ENCODE peak calls at places on chromosomes 11 and 22, in six cellular contexts. F is CD8-positive, alpha-beta memory T cell; U is effector memory CD4-positive, alpha-beta T cell; V is mucosa of descending colon; H is SK-N-SH; G is GM23248. K is an unnamed sample.

GRCh38 chr22:44702479-44703219 is 645 bp downstream of the PRR5 start:
- DNase-seq in H (peak; percentile 59), U (no peak), V (no peak), G (peak; percentile 57), F (peak; percentile 62), K (no peak)

GRCh38 chr11:111148953-111149352 is 96.6 kb upstream of the POU2AF2 start:
- DNase-seq in H (peak; percentile 19), F (no peak), V (no peak), G (peak; percentile 33), U (no peak), K (no peak)

GRCh38 chr22:47332246-47332980 is 570.0 kb downstream of the TBC1D22A start:
- DNase-seq in V (no peak), H (no peak), U (no peak), G (no peak), F (no peak), K (no peak)

GRCh38 chr22:35917651-35918050 is 111.0 kb downstream of the RBFOX2 start:
- DNase-seq in V (no peak), F (no peak), G (no peak), H (no peak), U (no peak), K (no peak)

GRCh38 chr11:70580036-70580805 is 181.9 kb downstream of the CTTN start:
- DNase-seq in F (peak; percentile 37), V (no peak), H (peak; percentile 7), U (no peak), G (peak; percentile 8), K (no peak)

GRCh38 chr11:94493146-94493442 is 550 bp downstream of the MRE11 start:
- DNase-seq in V (no peak), G (no peak), U (no peak), F (no peak), H (no peak), K (no peak)

GRCh38 chr11:78325274-78325781 is 92.3 kb downstream of the GAB2 start:
- DNase-seq in V (no peak), F (no peak), U (no peak), H (no peak), G (no peak), K (no peak)

GRCh38 chr11:126391286-126391954 is 35.9 kb downstream of the ST3GAL4 start:
- DNase-seq in V (no peak), F (no peak), U (no peak), H (no peak), G (no peak), K (no peak)

GRCh38 chr11:111361874-111362273 is 17.2 kb downstream of the POU2AF1 start:
- DNase-seq in V (peak; percentile 59), G (peak; percentile 20), F (no peak), H (no peak), U (no peak), K (peak; percentile 26)

GRCh38 chr11:5624489-5625278 is at the start of gene TRIM34:
- DNase-seq in F (peak; percentile 67), U (peak; percentile 50), V (no peak), G (peak; percentile 85), H (no peak), K (peak; percentile 77)

GRCh38 chr11:69443138-69443967 is 38.1 kb upstream of the LINC01488 start:
- DNase-seq in V (peak; percentile 92), H (peak; percentile 98), U (peak; percentile 19), F (peak; percentile 64), G (peak; percentile 97), K (peak; percentile 91)

GRCh38 chr11:116471608-116472007 is 301.2 kb downstream of the BUD13 start:
- DNase-seq in U (no peak), V (no peak), H (no peak), F (no peak), G (peak; percentile 21), K (no peak)

GRCh38 chr11:119744577-119744976 is 15.6 kb upstream of the NECTIN1 start:
- DNase-seq in F (no peak), U (no peak), H (no peak), G (no peak), V (no peak), K (no peak)

GRCh38 chr11:10564692-10565318 is 3.7 kb downstream of the LYVE1 start:
- DNase-seq in V (no peak), G (peak; percentile 44), H (no peak), F (no peak), U (no peak), K (no peak)

GRCh38 chr22:42188808-42189447 is 58.3 kb upstream of the CYP2D6 start:
- DNase-seq in G (peak; percentile 60), V (no peak), F (no peak), H (no peak), U (no peak), K (no peak)

GRCh38 chr22:30857791-30858190 is 110.8 kb downstream of the MORC2 start:
- DNase-seq in H (no peak), G (no peak), V (no peak), F (no peak), U (no peak), K (peak; percentile 11)

GRCh38 chr11:69542314-69543168 is 61.1 kb downstream of the LINC01488 start:
- DNase-seq in F (no peak), G (peak; percentile 27), U (no peak), H (no peak), V (no peak), K (no peak)

GRCh38 chr11:10310301-10310841 is 5.5 kb downstream of the ADM start:
- DNase-seq in F (no peak), H (no peak), U (no peak), V (no peak), G (peak; percentile 43), K (no peak)

GRCh38 chr11:119320593-119321524 is 3.9 kb upstream of the MCAM start:
- DNase-seq in G (peak; percentile 70), V (peak; percentile 70), F (no peak), U (peak; percentile 20), H (no peak), K (peak; percentile 39)

GRCh38 chr11:119779195-119780071 is 50.4 kb upstream of the NECTIN1 start:
- DNase-seq in G (no peak), F (peak; percentile 35), V (no peak), H (peak; percentile 86), U (no peak), K (no peak)

GRCh38 chr22:47564158-47564450 is 801.7 kb downstream of the TBC1D22A start:
- DNase-seq in F (no peak), H (no peak), V (no peak), G (no peak), U (no peak), K (no peak)

GRCh38 chr22:17637490-17638181 is 921 bp upstream of the BCL2L13 start:
- DNase-seq in V (no peak), U (no peak), H (no peak), F (no peak), G (no peak), K (no peak)

GRCh38 chr11:117640041-117640440 is 157.0 kb downstream of the DSCAML1 start:
- DNase-seq in V (no peak), U (no peak), G (no peak), H (no peak), F (no peak), K (no peak)

GRCh38 chr11:128421577-128421976 is 165.8 kb downstream of the ETS1 start:
- DNase-seq in F (no peak), U (no peak), H (peak; percentile 28), G (peak; percentile 93), V (no peak), K (no peak)

GRCh38 chr11:20050551-20051333 is 109.5 kb downstream of the DBX1 start:
- DNase-seq in U (no peak), V (no peak), G (no peak), H (no peak), F (no peak), K (peak; percentile 38)

GRCh38 chr11:2086239-2087040 is 52.7 kb downstream of the IGF2 start:
- DNase-seq in H (no peak), U (no peak), G (no peak), V (peak; percentile 43), F (peak; percentile 13), K (peak; percentile 17)

GRCh38 chr11:65498977-65499712 is at the start of gene MALAT1:
- DNase-seq in H (peak; percentile 70), G (peak; percentile 97), U (peak; percentile 84), V (peak; percentile 95), F (peak; percentile 98), K (peak; percentile 95)

GRCh38 chr22:37009490-37009889 is 9.8 kb downstream of the TST start:
- DNase-seq in H (no peak), G (no peak), V (no peak), F (no peak), U (no peak), K (no peak)

GRCh38 chr22:39297490-39298193 is 21.8 kb downstream of the RPL3 start:
- DNase-seq in F (no peak), V (no peak), U (no peak), G (no peak), H (no peak), K (no peak)

GRCh38 chr11:86108146-86108545 is 39.3 kb upstream of the PICALM start:
- DNase-seq in V (no peak), G (no peak), U (no peak), F (no peak), H (no peak), K (no peak)

GRCh38 chr11:95322546-95322945 is 91.5 kb upstream of the SESN3 start:
- DNase-seq in F (no peak), H (no peak), U (no peak), V (no peak), G (peak; percentile 94), K (no peak)

GRCh38 chr11:123166095-123166559 is 28.9 kb downstream of the CLMP start:
- DNase-seq in H (peak; percentile 64), U (no peak), G (peak; percentile 61), V (no peak), F (no peak), K (peak; percentile 31)
- H3K4me1 ChIP-seq in H (peaks cover 17% of the 10 kb centered on the region), U (no peaks in the 10 kb centered on the region), G (peaks cover 38% of the 10 kb centered on the region), V (no peaks in the 10 kb centered on the region), F (no peaks in the 10 kb centered on the region), K (no peaks in the 10 kb centered on the region)

GRCh38 chr11:132994038-132994502 is 538.2 kb downstream of the OPCML start:
- DNase-seq in G (peak; percentile 18), H (peak; percentile 37), F (no peak), V (no peak), U (no peak), K (no peak)
- H3K4me3 ChIP-seq in G (peak overlapping the region; percentile 28), H (no peak overlapping the region), F (no peak overlapping the region), V (no peak overlapping the region), U (no peak overlapping the region), K (no peak overlapping the region)

GRCh38 chr11:61797263-61797944 is 4.7 kb downstream of the FEN1 start:
- DNase-seq in U (peak; percentile 49), V (no peak), H (peak; percentile 71), G (peak; percentile 85), F (peak; percentile 74), K (peak; percentile 74)
- H3K36me3 ChIP-seq in U (no peaks in the 10 kb centered on the region), V (no peaks in the 10 kb centered on the region), H (peaks cover 27% of the 10 kb centered on the region), G (no peaks in the 10 kb centered on the region), F (peaks cover 6% of the 10 kb centered on the region), K (peaks cover 4% of the 10 kb centered on the region)

DNA sequence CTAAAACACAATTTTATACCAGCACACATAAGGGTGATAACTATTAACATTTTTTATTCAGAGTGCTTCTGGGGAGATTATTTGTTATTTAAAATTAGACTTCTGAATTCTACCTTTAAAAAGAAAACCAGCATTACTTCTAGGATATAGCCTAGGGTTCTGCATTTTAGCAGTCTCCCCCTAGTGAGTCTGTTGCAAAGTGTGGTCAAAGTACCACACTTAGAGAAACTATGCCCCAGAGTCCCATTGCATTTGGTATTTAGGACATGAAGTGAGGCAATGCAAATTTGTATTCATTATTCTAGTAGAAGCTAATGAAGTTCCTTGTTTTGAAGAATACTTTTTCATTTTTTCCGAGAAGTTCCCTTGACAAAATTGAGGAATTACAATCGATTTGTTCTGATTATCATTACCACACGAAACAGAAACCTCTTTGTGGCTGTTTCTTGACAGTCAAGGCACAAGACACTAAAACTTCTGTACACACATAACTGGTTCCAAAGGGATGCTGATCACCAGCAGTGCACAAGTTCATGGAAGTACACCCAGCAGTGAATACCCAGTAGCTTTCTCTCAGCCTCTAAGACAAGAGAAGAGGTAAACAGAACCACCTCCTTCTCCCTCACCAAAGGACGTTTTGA is 27.4 kb upstream of the CCDC34 start:
- DNase-seq in F (no peak), H (no peak), G (no peak), V (no peak), U (no peak), K (no peak)
- H3K4me1 ChIP-seq in F (no peaks in the 10 kb centered on the region), H (peaks cover 2% of the 10 kb centered on the region), G (peaks cover 81% of the 10 kb centered on the region), V (peaks cover 31% of the 10 kb centered on the region), U (no peaks in the 10 kb centered on the region), K (no peaks in the 10 kb centered on the region)

K was measured in lung.